ENCODE peak calls at places on chromosomes 6 and 20, in eight cellular contexts. V is sigmoid colon, K is A549, I is tibial nerve, R is ovary, Q is upper lobe of left lung, L is K562, W is stomach. A is an unnamed sample.

GRCh38 chr6:44298055-44298803 is 14.9 kb downstream of the AARS2 start:
- DNase-seq in V (no peak), K (peak), I (no peak), R (no peak), Q (no peak), L (no peak), W (no peak), A (no peak)

GRCh38 chr6:163263998-163264661 is 150.4 kb upstream of the QKI start:
- DNase-seq in V (no peak), K (no peak), I (no peak), R (no peak), Q (peak), L (no peak), W (peak), A (no peak)

GRCh38 chr6:13278184-13278583 is 50.2 kb downstream of the TBC1D7 start:
- DNase-seq in V (no peak), K (no peak), I (no peak), R (no peak), Q (no peak), L (peak), W (no peak), A (no peak)

GRCh38 chr6:113162739-113163138 is 694.4 kb upstream of the MARCKS start:
- DNase-seq in V (no peak), K (no peak), I (no peak), R (no peak), Q (no peak), L (no peak), W (no peak), A (no peak)

GRCh38 chr6:148513145-148514071 is 170.8 kb downstream of the SASH1 start:
- DNase-seq in V (no peak), K (no peak), I (no peak), R (no peak), Q (no peak), L (no peak), W (no peak), A (no peak)

GRCh38 chr6:27130668-27131428 is 116.7 kb upstream of the PRSS16 start:
- DNase-seq in V (no peak), K (no peak), I (no peak), R (no peak), Q (no peak), L (peak), W (no peak), A (no peak)

GRCh38 chr6:7254980-7255825 is 57.8 kb downstream of the SSR1 start:
- DNase-seq in V (no peak), K (no peak), I (no peak), R (no peak), Q (peak), L (peak), W (no peak), A (no peak)

GRCh38 chr20:23049201-23049932 is at the start of gene THBD:
- DNase-seq in V (peak), K (peak), I (peak), R (peak), Q (peak), L (no peak), W (peak), A (peak)

GRCh38 chr6:108896111-108896661 is 48.0 kb downstream of the ARMC2 start:
- DNase-seq in V (no peak), K (no peak), I (no peak), R (no peak), Q (no peak), L (no peak), W (no peak), A (no peak)

GRCh38 chr6:39952170-39952569 is 17.9 kb upstream of the MOCS1 start:
- DNase-seq in V (no peak), K (no peak), I (peak), R (no peak), Q (no peak), L (no peak), W (no peak), A (no peak)

GRCh38 chr6:431504-431903 is 40.0 kb downstream of the IRF4 start:
- DNase-seq in V (no peak), K (no peak), I (no peak), R (no peak), Q (no peak), L (no peak), W (no peak), A (no peak)

DNA sequence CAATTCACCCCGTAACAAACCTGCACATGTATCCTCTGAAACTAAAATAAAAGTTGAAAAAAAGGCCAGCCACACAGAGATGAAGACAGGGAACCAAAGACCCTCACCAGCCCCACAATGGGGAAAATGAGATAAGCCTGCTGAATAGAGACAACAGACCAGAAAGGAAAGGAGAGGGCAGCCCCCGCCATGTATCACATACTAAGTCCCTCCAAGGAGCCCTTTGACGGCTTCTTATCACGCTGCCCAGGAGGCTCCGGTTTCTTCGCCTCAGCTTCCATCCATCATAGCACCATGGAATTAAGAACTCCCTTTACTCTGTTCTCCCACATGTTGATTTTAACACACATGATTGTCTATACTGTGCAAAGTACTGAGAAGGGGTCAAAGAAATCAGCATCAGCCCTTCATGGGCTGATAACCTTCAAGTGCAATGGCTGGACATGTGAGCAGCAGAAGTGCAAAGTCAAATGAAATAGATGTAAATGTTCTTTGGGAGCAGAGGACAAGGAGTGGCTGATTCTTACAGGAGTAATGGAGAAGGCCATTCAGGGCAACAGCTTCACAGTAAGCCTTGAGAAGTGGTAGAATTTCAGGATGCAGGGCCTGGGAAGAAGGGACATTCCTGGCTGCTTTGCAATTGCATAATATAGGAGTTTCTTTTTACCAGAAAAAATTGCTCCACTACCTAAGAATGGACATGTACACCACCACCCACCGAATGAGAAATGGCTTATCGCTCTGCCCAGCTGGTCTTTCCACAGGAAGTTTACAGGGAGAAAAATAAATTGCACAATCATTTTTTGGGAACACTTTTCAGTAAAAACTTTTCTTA is 54.7 kb downstream of the MAP3K5 start:
- DNase-seq in V (peak), K (no peak), I (peak), R (no peak), Q (peak), L (peak), W (no peak), A (no peak)
- H3K27ac ChIP-seq in V (peak), K (no peak), I (no peak), R (peak), Q (peak), L (peak), W (peak), A (peak)

GRCh38 chr6:34816635-34817301 is 24.9 kb downstream of the BLTP3A start:
- DNase-seq in V (no peak), K (no peak), I (no peak), R (no peak), Q (no peak), L (peak), W (no peak), A (no peak)

GRCh38 chr6:34817337-34817910 is 25.5 kb downstream of the BLTP3A start:
- DNase-seq in V (no peak), K (no peak), I (no peak), R (no peak), Q (no peak), L (no peak), W (no peak), A (no peak)

GRCh38 chr6:34809914-34810882 is 18.3 kb downstream of the BLTP3A start:
- DNase-seq in V (no peak), K (no peak), I (no peak), R (no peak), Q (no peak), L (no peak), W (no peak), A (no peak)

GRCh38 chr6:34810936-34811632 is 19.2 kb downstream of the BLTP3A start:
- DNase-seq in V (no peak), K (peak), I (no peak), R (no peak), Q (no peak), L (no peak), W (peak), A (peak)

GRCh38 chr6:34813028-34813742 is 21.3 kb downstream of the BLTP3A start:
- DNase-seq in V (no peak), K (no peak), I (no peak), R (no peak), Q (no peak), L (no peak), W (no peak), A (no peak)
- TF ChIP-seq EP300 in V (no peak), K (no peak), I (no peak), R (no peak), Q (no peak), L (no peak), W (no peak), A (no peak)

GRCh38 chr20:38762174-38762573 is 13.9 kb downstream of the ACTR5 start:
- DNase-seq in V (no peak), K (no peak), I (no peak), R (no peak), Q (no peak), L (no peak), W (no peak), A (no peak)

GRCh38 chr20:38760978-38761377 is 12.7 kb downstream of the ACTR5 start:
- DNase-seq in V (no peak), K (no peak), I (no peak), R (no peak), Q (no peak), L (no peak), W (no peak), A (no peak)

GRCh38 chr20:38757145-38757800 is 9.0 kb downstream of the ACTR5 start:
- DNase-seq in V (no peak), K (no peak), I (no peak), R (no peak), Q (no peak), L (peak), W (no peak), A (no peak)

GRCh38 chr20:38755324-38755910 is 7.2 kb downstream of the ACTR5 start:
- DNase-seq in V (no peak), K (no peak), I (no peak), R (no peak), Q (no peak), L (no peak), W (no peak), A (no peak)

GRCh38 chr20:38759135-38759534 is 10.9 kb downstream of the ACTR5 start:
- DNase-seq in V (no peak), K (no peak), I (no peak), R (no peak), Q (no peak), L (no peak), W (no peak), A (no peak)
- H3K27ac ChIP-seq in V (no peak), K (no peak), I (no peak), R (no peak), Q (no peak), L (no peak), W (no peak), A (no peak)

GRCh38 chr20:49470922-49471321 is 11.5 kb downstream of the KCNB1 start:
- DNase-seq in V (no peak), K (no peak), I (no peak), R (no peak), Q (no peak), L (no peak), W (no peak), A (no peak)
- TF ChIP-seq EP300 in V (no peak), K (no peak), I (no peak), R (no peak), Q (no peak), L (no peak), W (no peak), A (no peak)

GRCh38 chr6:56852611-56853010 is 102.3 kb upstream of the BEND6 start:
- DNase-seq in V (no peak), K (no peak), I (no peak), R (no peak), Q (no peak), L (no peak), W (no peak), A (no peak)
- H3K27ac ChIP-seq in V (no peak), K (no peak), I (no peak), R (no peak), Q (no peak), L (no peak), W (no peak), A (peak)

GRCh38 chr6:5520796-5521195 is 259.5 kb downstream of the FARS2 start:
- DNase-seq in V (no peak), K (no peak), I (no peak), R (no peak), Q (no peak), L (no peak), W (no peak), A (no peak)

GRCh38 chr6:5521322-5521721 is 260.0 kb downstream of the FARS2 start:
- DNase-seq in V (no peak), K (no peak), I (no peak), R (no peak), Q (no peak), L (no peak), W (no peak), A (no peak)

GRCh38 chr6:5516036-5516435 is 254.7 kb downstream of the FARS2 start:
- DNase-seq in V (no peak), K (no peak), I (no peak), R (no peak), Q (no peak), L (no peak), W (no peak), A (no peak)

GRCh38 chr6:5517781-5518180 is 256.5 kb downstream of the FARS2 start:
- DNase-seq in V (no peak), K (no peak), I (no peak), R (no peak), Q (no peak), L (no peak), W (no peak), A (no peak)

GRCh38 chr6:5518936-5519491 is 257.7 kb downstream of the FARS2 start:
- DNase-seq in V (no peak), K (no peak), I (no peak), R (no peak), Q (no peak), L (no peak), W (no peak), A (no peak)
- TF ChIP-seq EP300 in V (no peak), K (no peak), I (no peak), R (no peak), Q (no peak), L (no peak), W (no peak), A (no peak)